ENCODE peak calls at places on chromosomes 7 and 10, in nine cellular contexts. P, N, E, D, A, L, I, K and R are unnamed samples.
A peak's percentile ranks its signal among the peaks of the same experiment; 100 is the strongest.

GRCh38 chr10:101938316-101939272 is 95.0 kb upstream of the KCNIP2 start:
- DNase-seq in P (no peak), N (no peak), E (peak; percentile 54), D (no peak), A (no peak), L (no peak), I (peak; percentile 93), K (no peak), R (no peak)

GRCh38 chr7:101985646-101986199 is 168.3 kb downstream of the CUX1 start:
- DNase-seq in P (no peak), N (no peak), E (no peak), D (no peak), A (no peak), L (no peak), I (no peak), K (no peak), R (no peak)

GRCh38 chr7:14332155-14332554 is 342.7 kb upstream of the ETV1 start:
- DNase-seq in P (no peak), N (no peak), E (no peak), D (peak; percentile 64), A (no peak), L (no peak), I (peak; percentile 10), K (no peak), R (no peak)

GRCh38 chr10:55174419-55174818 is 373.4 kb upstream of the PCDH15 start:
- DNase-seq in P (no peak), N (no peak), E (peak; percentile 40), D (no peak), A (no peak), L (no peak), I (no peak), K (no peak), R (no peak)

GRCh38 chr10:100341953-100342626 is 4.9 kb upstream of the SCD start:
- DNase-seq in P (peak; percentile 12), N (no peak), E (peak; percentile 44), D (peak; percentile 45), A (peak; percentile 55), L (no peak), I (peak; percentile 60), K (peak; percentile 34), R (no peak)

GRCh38 chr7:142463401-142463850 is 205.6 kb upstream of the PRSS58 start:
- DNase-seq in P (no peak), N (no peak), E (no peak), D (no peak), A (no peak), L (no peak), I (no peak), K (no peak), R (no peak)

GRCh38 chr7:23026164-23026563 is 12.2 kb upstream of the HYCC1 start:
- DNase-seq in P (no peak), N (no peak), E (no peak), D (no peak), A (no peak), L (no peak), I (peak; percentile 47), K (no peak), R (no peak)

GRCh38 chr10:51063166-51063565 is 11.1 kb upstream of the PRKG1 start:
- DNase-seq in P (no peak), N (no peak), E (no peak), D (no peak), A (no peak), L (no peak), I (no peak), K (no peak), R (no peak)

GRCh38 chr10:72616716-72617115 is 9.2 kb downstream of the MICU1 start:
- DNase-seq in P (no peak), N (no peak), E (no peak), D (peak; percentile 37), A (no peak), L (no peak), I (no peak), K (no peak), R (no peak)

DNA sequence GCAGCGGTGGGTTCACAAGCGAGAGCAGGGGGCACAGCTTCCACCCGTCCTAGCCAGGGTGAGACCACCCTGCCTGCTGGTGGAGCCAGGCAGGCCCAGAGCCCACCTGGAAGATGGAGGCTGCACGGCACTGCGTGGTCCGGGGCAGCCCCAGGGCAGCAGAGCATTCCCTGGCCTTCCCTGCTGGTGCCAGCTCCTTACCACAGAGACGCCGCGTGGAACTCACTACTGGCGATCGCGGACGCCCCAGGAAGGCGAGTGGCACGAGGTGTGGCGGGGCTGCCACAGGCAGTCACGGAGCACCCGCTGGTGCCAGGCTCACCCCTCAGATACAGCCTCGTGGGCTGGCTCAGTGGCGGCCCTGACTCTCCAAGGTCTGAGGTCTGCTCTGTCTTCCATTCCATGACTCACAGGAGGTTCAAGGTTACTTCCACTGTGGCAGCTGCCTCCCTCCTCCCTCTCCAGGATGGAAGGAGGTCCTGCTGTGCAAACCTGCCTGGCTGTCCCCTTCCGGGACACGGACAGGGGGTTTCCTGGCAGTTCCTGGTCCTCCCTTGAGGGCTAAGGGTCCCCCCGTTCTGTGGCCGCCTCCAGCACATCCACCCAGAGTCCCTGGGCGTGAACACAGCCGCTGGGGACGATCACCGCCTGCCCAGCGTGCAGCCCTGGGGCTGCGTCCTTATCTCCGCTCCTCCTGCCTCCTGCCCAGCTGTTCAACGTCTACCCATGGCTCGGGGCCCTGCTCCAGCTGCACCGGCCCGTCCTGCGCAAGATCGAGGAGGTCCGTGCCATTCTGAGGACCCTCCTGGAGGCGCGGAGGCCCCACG is 3.1 kb downstream of the CYP2W1 start:
- DNase-seq in P (no peak), N (no peak), E (peak; percentile 92), D (no peak), A (no peak), L (no peak), I (peak; percentile 49), K (no peak), R (no peak)
- H3K4me3 ChIP-seq in P (no peak overlapping the region), N (no peak overlapping the region), E (peak overlapping the region; percentile 11), D (no peak overlapping the region), A (no peak overlapping the region), L (no peak overlapping the region), I (no peak overlapping the region), K (no peak overlapping the region), R (no peak overlapping the region)

GRCh38 chr10:62092301-62092990 is 176.2 kb downstream of the RTKN2 start:
- DNase-seq in P (no peak), N (peak; percentile 51), E (no peak), D (no peak), A (no peak), L (no peak), I (no peak), K (no peak), R (no peak)

GRCh38 chr10:62093863-62094291 is 174.8 kb downstream of the RTKN2 start:
- DNase-seq in P (no peak), N (no peak), E (no peak), D (no peak), A (no peak), L (no peak), I (peak; percentile 79), K (no peak), R (no peak)

GRCh38 chr10:62098278-62099121 is 170.1 kb downstream of the RTKN2 start:
- DNase-seq in P (no peak), N (no peak), E (no peak), D (no peak), A (no peak), L (no peak), I (peak; percentile 60), K (no peak), R (no peak)

GRCh38 chr10:62096534-62096933 is 172.1 kb downstream of the RTKN2 start:
- DNase-seq in P (no peak), N (no peak), E (no peak), D (no peak), A (no peak), L (no peak), I (peak; percentile 68), K (no peak), R (no peak)

DNA sequence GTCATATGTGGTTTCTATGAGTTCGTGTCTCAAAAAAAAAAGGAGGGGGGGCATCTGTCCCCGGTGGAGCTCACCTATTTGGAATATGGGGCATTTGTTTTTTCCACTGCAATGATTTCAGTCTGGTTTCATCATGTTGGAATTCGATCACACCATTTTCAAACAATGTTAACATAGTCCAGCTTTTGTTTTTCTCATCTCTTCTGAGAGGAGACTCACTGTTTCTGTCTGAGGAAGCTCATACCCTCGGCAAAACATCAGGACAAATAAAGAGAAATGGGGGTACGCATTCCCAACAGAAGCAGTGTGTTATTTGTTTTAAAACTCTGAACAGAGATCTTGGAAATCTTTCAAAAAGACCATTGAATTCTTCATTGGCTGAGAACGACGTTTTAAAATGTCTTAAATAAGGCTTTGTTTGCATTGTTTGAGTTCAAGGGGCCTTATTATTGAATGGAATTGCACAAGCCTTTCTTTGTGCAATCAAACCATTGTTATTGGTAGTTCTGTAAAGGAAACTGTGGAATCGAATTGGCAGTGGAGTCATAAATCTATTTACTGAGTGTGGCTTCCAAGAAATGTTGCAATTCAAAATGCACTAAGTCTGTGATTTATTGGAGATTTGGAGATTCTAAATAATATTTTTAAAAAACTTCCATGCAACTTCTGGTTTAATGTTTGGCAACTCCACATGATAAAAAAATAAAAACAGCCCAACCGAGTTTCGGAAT is 173.1 kb downstream of the RTKN2 start:
- DNase-seq in P (no peak), N (no peak), E (no peak), D (no peak), A (no peak), L (no peak), I (peak; percentile 69), K (no peak), R (no peak)
- TF ChIP-seq POLR2A in P (no peak), N (no peak), E (no peak), D (no peak), A (no peak), L (no peak), I (no peak), K (no peak), R (no peak)

DNA sequence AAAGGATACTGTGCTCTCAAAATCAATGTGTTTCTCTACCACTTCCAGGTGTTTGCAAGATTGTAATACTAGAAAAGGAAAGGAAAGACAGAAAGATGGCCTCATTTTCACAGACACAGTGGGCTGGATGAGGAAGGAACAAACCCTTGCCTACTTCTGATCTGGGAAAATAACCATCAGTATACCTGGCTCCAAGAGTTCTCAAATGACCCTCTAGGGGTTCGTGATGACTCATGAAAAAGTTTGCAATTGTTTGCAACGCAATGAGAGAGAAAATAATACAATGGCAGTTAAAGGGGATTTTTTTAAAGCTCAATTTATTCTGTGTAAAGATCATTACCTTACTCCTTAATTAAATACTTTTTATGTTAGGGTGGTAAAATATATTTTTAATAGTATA is 197.6 kb upstream of the INHBA start:
- DNase-seq in P (no peak), N (no peak), E (no peak), D (no peak), A (no peak), L (no peak), I (no peak), K (no peak), R (no peak)
- TF ChIP-seq CTCF in P (no peak), N (no peak), E (no peak), D (no peak), A (no peak), L (no peak), I (no peak), K (no peak), R (no peak)

DNA sequence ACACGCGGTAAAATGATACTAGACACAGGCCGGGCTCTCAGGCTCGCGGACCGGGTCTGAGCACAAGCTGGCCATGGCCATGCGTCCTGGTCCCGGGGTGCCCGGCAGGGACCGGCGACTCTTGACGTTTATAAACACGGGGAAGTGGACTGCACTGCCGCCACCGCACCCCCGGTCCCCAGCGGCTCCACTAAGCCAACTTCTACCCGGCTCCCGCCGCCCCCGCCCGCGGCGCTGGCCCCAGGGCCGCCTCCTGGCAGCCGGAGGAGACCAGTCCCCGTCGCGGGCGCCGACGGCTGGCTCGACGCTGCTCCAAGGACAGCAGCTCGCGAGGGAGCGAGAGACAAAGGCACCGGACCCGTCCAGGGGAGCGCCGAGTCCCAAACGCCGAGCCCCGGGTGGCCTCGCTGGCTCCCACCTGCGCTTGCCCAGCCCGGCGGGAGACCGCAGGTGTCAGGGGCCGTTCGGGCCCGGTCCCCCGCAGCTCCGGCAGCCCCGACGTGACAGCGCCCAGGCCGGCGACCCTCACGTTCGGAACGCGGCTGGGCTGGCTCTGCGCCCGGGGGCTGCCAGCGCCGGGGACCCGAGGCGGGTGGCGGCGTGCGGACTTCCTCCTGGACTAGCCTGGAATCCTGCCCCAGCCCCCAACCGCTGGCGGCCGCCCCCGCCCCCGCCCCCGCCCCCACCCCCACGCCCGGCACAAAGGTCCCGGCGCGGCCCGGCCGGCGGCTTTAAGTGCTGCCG is 517 bp downstream of the ITGB1 start:
- DNase-seq in P (peak; percentile 63), N (peak; percentile 92), E (peak; percentile 70), D (peak; percentile 64), A (peak; percentile 48), L (peak; percentile 77), I (no peak), K (peak; percentile 50), R (no peak)
- H3K4me3 ChIP-seq in P (peak overlapping the region; percentile 63), N (peak overlapping the region; percentile 74), E (peak overlapping the region; percentile 98), D (peak overlapping the region; percentile 88), A (peak overlapping the region; percentile 71), L (peak overlapping the region; percentile 63), I (peak overlapping the region; percentile 100), K (peak overlapping the region; percentile 97), R (peak overlapping the region; percentile 95)